ENCODE peak calls at places on chromosomes 16 and 17, in five cellular contexts. Q, H, I, Y and T are unnamed samples.

GRCh38 chr16:31880322-31880979 is 6.8 kb downstream of the ZNF267 start:
- DNase-seq in Q (no peak), H (peak), I (no peak), Y (no peak), T (no peak)

GRCh38 chr16:27179500-27180072 is 23.7 kb upstream of the KDM8 start:
- DNase-seq in Q (peak), H (peak), I (peak), Y (peak), T (peak)

GRCh38 chr17:81502471-81503017 is 10.1 kb downstream of the ACTG1 start:
- DNase-seq in Q (no peak), H (no peak), I (no peak), Y (no peak), T (no peak)

GRCh38 chr17:70365098-70365583 is 195.8 kb downstream of the KCNJ2 start:
- DNase-seq in Q (no peak), H (no peak), I (no peak), Y (no peak), T (no peak)

GRCh38 chr16:81445926-81446317 is 1.3 kb downstream of the CMIP start:
- DNase-seq in Q (no peak), H (no peak), I (peak), Y (no peak), T (no peak)

GRCh38 chr16:73057369-73058210 is 9.7 kb upstream of the ZFHX3 start:
- DNase-seq in Q (no peak), H (peak), I (peak), Y (peak), T (peak)

GRCh38 chr17:49898547-49899490 is 51.0 kb upstream of the TAC4 start:
- DNase-seq in Q (peak), H (peak), I (no peak), Y (no peak), T (no peak)

GRCh38 chr16:69171325-69172095 is 15.5 kb upstream of the SNTB2 start:
- DNase-seq in Q (no peak), H (no peak), I (no peak), Y (no peak), T (no peak)

GRCh38 chr17:28188841-28189263 is 130.1 kb upstream of the TMEM97 start:
- DNase-seq in Q (no peak), H (no peak), I (no peak), Y (no peak), T (no peak)

GRCh38 chr17:33381201-33381600 is 88.1 kb upstream of the ASIC2 start:
- DNase-seq in Q (no peak), H (no peak), I (peak), Y (peak), T (no peak)

GRCh38 chr17:62757518-62757951 is 50.6 kb downstream of the MARCHF10 start:
- DNase-seq in Q (no peak), H (no peak), I (no peak), Y (no peak), T (no peak)

GRCh38 chr17:50221500-50222480 is 20.4 kb upstream of the COL1A1 start:
- DNase-seq in Q (no peak), H (no peak), I (peak), Y (peak), T (peak)

GRCh38 chr17:16933317-16934132 is 38.4 kb downstream of the TNFRSF13B start:
- DNase-seq in Q (no peak), H (peak), I (peak), Y (peak), T (peak)

GRCh38 chr17:72518810-72519597 is 398.2 kb downstream of the SOX9 start:
- DNase-seq in Q (no peak), H (no peak), I (no peak), Y (no peak), T (no peak)

GRCh38 chr16:11063432-11064201 is 119.3 kb downstream of the CLEC16A start:
- DNase-seq in Q (no peak), H (no peak), I (no peak), Y (no peak), T (no peak)

GRCh38 chr16:53041196-53041977 is 11.3 kb downstream of the CHD9NB start:
- DNase-seq in Q (no peak), H (no peak), I (peak), Y (peak), T (no peak)
- H3K4me3 ChIP-seq in Q (no peak), H (no peak), I (no peak), Y (peak), T (no peak)

GRCh38 chr16:66369055-66369592 is 2.6 kb downstream of the CDH5 start:
- DNase-seq in Q (no peak), H (no peak), I (peak), Y (no peak), T (peak)
- H3K27ac ChIP-seq in Q (no peak), H (no peak), I (no peak), Y (peak), T (peak)

GRCh38 chr17:1727876-1728630 is 3.5 kb downstream of the WDR81 start:
- DNase-seq in Q (no peak), H (no peak), I (no peak), Y (no peak), T (peak)

GRCh38 chr17:1732241-1733046 is 7.9 kb downstream of the WDR81 start:
- DNase-seq in Q (no peak), H (no peak), I (no peak), Y (peak), T (no peak)

GRCh38 chr17:1730345-1731193 is 6.1 kb downstream of the WDR81 start:
- DNase-seq in Q (no peak), H (peak), I (peak), Y (peak), T (peak)

GRCh38 chr17:1731194-1731506 is 6.6 kb downstream of the WDR81 start:
- DNase-seq in Q (no peak), H (no peak), I (no peak), Y (no peak), T (no peak)

DNA sequence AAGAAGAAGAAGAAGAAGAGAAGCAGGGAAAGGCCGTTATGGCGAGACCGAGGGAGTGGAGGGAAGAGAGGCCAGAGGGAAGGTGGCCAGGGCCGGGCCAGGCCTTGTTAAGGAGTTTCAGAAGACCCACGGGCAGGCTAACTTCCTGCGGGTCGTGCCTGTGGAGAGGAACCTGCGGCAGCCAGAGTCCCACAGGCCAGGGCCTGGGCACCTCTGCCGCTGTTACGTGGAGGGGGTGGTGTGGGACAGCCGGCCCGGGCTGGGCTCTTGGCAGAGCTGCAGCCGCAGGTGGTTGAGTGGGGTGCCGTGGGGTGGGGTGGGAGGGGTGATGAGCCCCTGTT is 5.5 kb downstream of the WDR81 start:
- DNase-seq in Q (no peak), H (no peak), I (no peak), Y (no peak), T (no peak)
- H3K4me3 ChIP-seq in Q (no peak), H (no peak), I (no peak), Y (peak), T (no peak)

GRCh38 chr17:42514867-42515266 is 21.2 kb upstream of the NAGLU start:
- DNase-seq in Q (no peak), H (no peak), I (no peak), Y (no peak), T (no peak)

GRCh38 chr17:42514279-42514678 is 21.8 kb upstream of the NAGLU start:
- DNase-seq in Q (no peak), H (no peak), I (no peak), Y (no peak), T (no peak)

GRCh38 chr17:42512246-42512645 is 23.8 kb upstream of the NAGLU start:
- DNase-seq in Q (no peak), H (no peak), I (no peak), Y (no peak), T (no peak)

GRCh38 chr17:42513686-42514085 is 22.4 kb upstream of the NAGLU start:
- DNase-seq in Q (no peak), H (no peak), I (no peak), Y (no peak), T (no peak)

GRCh38 chr17:42512733-42513251 is 23.2 kb upstream of the NAGLU start:
- DNase-seq in Q (no peak), H (no peak), I (no peak), Y (no peak), T (no peak)
- H3K27ac ChIP-seq in Q (no peak), H (peak), I (peak), Y (peak), T (peak)

DNA sequence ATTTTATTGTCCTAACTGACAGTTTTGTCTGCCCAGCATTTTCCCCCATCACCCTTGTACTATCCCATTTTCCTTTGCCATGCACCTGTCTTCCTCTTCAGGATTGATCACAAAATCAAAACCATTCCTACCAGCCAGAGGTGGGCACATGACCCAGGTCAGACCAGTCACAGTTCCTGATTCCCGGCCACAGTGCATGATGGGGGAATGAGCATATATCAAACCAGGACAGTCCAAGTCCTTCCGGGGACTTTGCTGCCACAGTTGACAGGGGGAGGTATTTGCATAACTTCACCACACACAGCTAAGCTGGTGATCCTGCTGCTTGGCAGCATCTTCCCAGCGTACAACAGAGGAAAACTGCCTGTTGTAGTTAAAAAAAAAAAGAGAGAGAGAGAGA is 493.9 kb downstream of the WWOX start:
- DNase-seq in Q (no peak), H (no peak), I (no peak), Y (no peak), T (no peak)
- H3K4me3 ChIP-seq in Q (no peak), H (no peak), I (no peak), Y (no peak), T (no peak)

GRCh38 chr16:85311741-85312140 is 199.5 kb upstream of the CIBAR2 start:
- DNase-seq in Q (no peak), H (no peak), I (no peak), Y (no peak), T (peak)

GRCh38 chr16:85310868-85311585 is 198.8 kb upstream of the CIBAR2 start:
- DNase-seq in Q (no peak), H (no peak), I (no peak), Y (no peak), T (no peak)

GRCh38 chr16:85307552-85308364 is 195.5 kb upstream of the CIBAR2 start:
- DNase-seq in Q (no peak), H (no peak), I (no peak), Y (no peak), T (no peak)

GRCh38 chr16:85308585-85309540 is 196.6 kb upstream of the CIBAR2 start:
- DNase-seq in Q (no peak), H (no peak), I (no peak), Y (no peak), T (no peak)

GRCh38 chr16:85309656-85310587 is 197.7 kb upstream of the CIBAR2 start:
- DNase-seq in Q (no peak), H (no peak), I (peak), Y (peak), T (peak)
- H3K27ac ChIP-seq in Q (no peak), H (no peak), I (no peak), Y (peak), T (peak)

GRCh38 chr17:2058521-2059124 is 3.7 kb downstream of the HIC1 start:
- DNase-seq in Q (peak), H (peak), I (peak), Y (peak), T (peak)
- H3K4me3 ChIP-seq in Q (peak), H (peak), I (no peak), Y (peak), T (peak)